ENCODE peak calls at places on chromosomes 16 and 17, in eight cellular contexts. I is astrocyte; M is GM12865; T is HFFc6; A is CD8-positive, alpha-beta T cell; H is WTC11; U is colonic mucosa; Z is left cardiac atrium. E is an unnamed sample.

GRCh38 chr17:44850025-44850424 is 2.3 kb downstream of the HIGD1B start:
- DNase-seq in I (no peak), M (peak), H (no peak), U (no peak), A (no peak), T (no peak), Z (no peak), E (no peak)

GRCh38 chr16:72560617-72561016 is 388.7 kb upstream of the PMFBP1 start:
- DNase-seq in H (no peak), Z (no peak), I (no peak), A (no peak), T (no peak), U (no peak), M (no peak), E (no peak)

GRCh38 chr17:64420143-64420670 is 28.7 kb upstream of the MILR1 start:
- DNase-seq in A (no peak), M (peak), I (peak), U (peak), Z (no peak), H (no peak), T (peak), E (no peak)

GRCh38 chr16:16033208-16033717 is 83.8 kb downstream of the ABCC1 start:
- DNase-seq in A (peak), Z (no peak), T (no peak), H (no peak), I (no peak), U (no peak), M (peak), E (no peak)

GRCh38 chr17:9676084-9676483 is 30.8 kb downstream of the USP43 start:
- DNase-seq in T (no peak), M (no peak), H (no peak), U (no peak), Z (no peak), I (no peak), A (no peak), E (no peak)

GRCh38 chr17:61160789-61161440 is 238.7 kb upstream of the TBX2 start:
- DNase-seq in T (no peak), M (no peak), A (no peak), I (no peak), Z (no peak), H (no peak), U (no peak), E (no peak)

GRCh38 chr16:76535-77272 is 1.3 kb upstream of the MPG start:
- DNase-seq in T (peak), H (no peak), A (no peak), I (peak), M (no peak), U (peak), Z (peak), E (no peak)

GRCh38 chr17:31448467-31449077 is 57.1 kb downstream of the RAB11FIP4 start:
- DNase-seq in Z (no peak), U (no peak), A (no peak), I (peak), H (no peak), T (no peak), M (no peak), E (no peak)

GRCh38 chr16:4468972-4469371 is 5.5 kb downstream of the NMRAL1 start:
- DNase-seq in I (no peak), M (no peak), Z (no peak), U (no peak), A (no peak), T (no peak), H (no peak), E (no peak)

GRCh38 chr17:48873212-48873611 is 19.4 kb upstream of the ATP5MC1 start:
- DNase-seq in A (no peak), Z (peak), U (peak), M (no peak), T (no peak), H (no peak), I (no peak), E (no peak)

GRCh38 chr16:66335704-66336329 is 30.7 kb upstream of the CDH5 start:
- DNase-seq in M (no peak), I (peak), U (no peak), T (no peak), H (no peak), A (no peak), Z (peak), E (no peak)

GRCh38 chr16:58556678-58557077 is 41.4 kb downstream of the SETD6 start:
- DNase-seq in M (no peak), H (no peak), I (no peak), Z (no peak), U (no peak), T (peak), A (no peak), E (no peak)

E was measured in CD4-positive, alpha-beta T cell.